ENCODE peak calls at places on chromosomes 6 and 20, in ten cellular contexts. One of them, this sample, is unnamed.

GRCh38 chr6:142846883-142847287 is 98.1 kb downstream of the HIVEP2 start:
- DNase-seq in heart right ventricle: peak
- DNase-seq in psoas muscle: peak
- DNase-seq in CD8-positive, alpha-beta T cell: no peak
- DNase-seq in A549: no peak
- DNase-seq in esophagus squamous epithelium: no peak
- DNase-seq in hepatocyte: peak
- DNase-seq in H9: no peak
- DNase-seq in neural progenitor cell: no peak
- DNase-seq in coronary artery: no peak
- DNase-seq in this sample: no peak

GRCh38 chr20:6767536-6768227 is at the start of gene BMP2:
- DNase-seq in heart right ventricle: peak
- DNase-seq in psoas muscle: peak
- DNase-seq in CD8-positive, alpha-beta T cell: no peak
- DNase-seq in A549: peak
- DNase-seq in esophagus squamous epithelium: no peak
- DNase-seq in hepatocyte: peak
- DNase-seq in H9: peak
- DNase-seq in neural progenitor cell: peak
- DNase-seq in coronary artery: peak
- DNase-seq in this sample: peak

GRCh38 chr6:24673625-24674024 is 6.7 kb downstream of the ACOT13 start:
- DNase-seq in heart right ventricle: no peak
- DNase-seq in psoas muscle: no peak
- DNase-seq in CD8-positive, alpha-beta T cell: no peak
- DNase-seq in A549: no peak
- DNase-seq in esophagus squamous epithelium: no peak
- DNase-seq in hepatocyte: no peak
- DNase-seq in H9: no peak
- DNase-seq in neural progenitor cell: peak
- DNase-seq in coronary artery: no peak
- DNase-seq in this sample: no peak

GRCh38 chr20:59178983-59179595 is 15.5 kb downstream of the ZNF831 start:
- DNase-seq in heart right ventricle: peak
- DNase-seq in psoas muscle: no peak
- DNase-seq in CD8-positive, alpha-beta T cell: peak
- DNase-seq in A549: no peak
- DNase-seq in esophagus squamous epithelium: no peak
- DNase-seq in hepatocyte: no peak
- DNase-seq in H9: no peak
- DNase-seq in neural progenitor cell: peak
- DNase-seq in coronary artery: no peak
- DNase-seq in this sample: no peak

GRCh38 chr20:39630215-39630614 is 668.1 kb downstream of the DHX35 start:
- DNase-seq in heart right ventricle: no peak
- DNase-seq in psoas muscle: no peak
- DNase-seq in CD8-positive, alpha-beta T cell: no peak
- DNase-seq in A549: no peak
- DNase-seq in esophagus squamous epithelium: no peak
- DNase-seq in hepatocyte: peak
- DNase-seq in H9: no peak
- DNase-seq in neural progenitor cell: no peak
- DNase-seq in coronary artery: no peak
- DNase-seq in this sample: no peak

GRCh38 chr6:84467296-84467695 is 239.9 kb upstream of the CEP162 start:
- DNase-seq in heart right ventricle: no peak
- DNase-seq in psoas muscle: no peak
- DNase-seq in CD8-positive, alpha-beta T cell: no peak
- DNase-seq in A549: peak
- DNase-seq in esophagus squamous epithelium: no peak
- DNase-seq in hepatocyte: no peak
- DNase-seq in H9: no peak
- DNase-seq in neural progenitor cell: no peak
- DNase-seq in coronary artery: no peak
- DNase-seq in this sample: no peak

GRCh38 chr6:85866373-85866740 is 223.7 kb upstream of the SYNCRIP start:
- DNase-seq in heart right ventricle: no peak
- DNase-seq in psoas muscle: no peak
- DNase-seq in CD8-positive, alpha-beta T cell: no peak
- DNase-seq in A549: no peak
- DNase-seq in esophagus squamous epithelium: no peak
- DNase-seq in hepatocyte: no peak
- DNase-seq in H9: no peak
- DNase-seq in neural progenitor cell: no peak
- DNase-seq in coronary artery: no peak
- DNase-seq in this sample: no peak

GRCh38 chr20:25280051-25280573 is 32.2 kb downstream of the PYGB start:
- DNase-seq in heart right ventricle: peak
- DNase-seq in psoas muscle: peak
- DNase-seq in CD8-positive, alpha-beta T cell: no peak
- DNase-seq in A549: no peak
- DNase-seq in esophagus squamous epithelium: no peak
- DNase-seq in hepatocyte: no peak
- DNase-seq in H9: no peak
- DNase-seq in neural progenitor cell: no peak
- DNase-seq in coronary artery: no peak
- DNase-seq in this sample: peak

GRCh38 chr6:12371641-12372146 is 81.5 kb downstream of the EDN1 start:
- DNase-seq in heart right ventricle: no peak
- DNase-seq in psoas muscle: no peak
- DNase-seq in CD8-positive, alpha-beta T cell: no peak
- DNase-seq in A549: peak
- DNase-seq in esophagus squamous epithelium: no peak
- DNase-seq in hepatocyte: peak
- DNase-seq in H9: no peak
- DNase-seq in neural progenitor cell: no peak
- DNase-seq in coronary artery: no peak
- DNase-seq in this sample: peak

GRCh38 chr20:47102629-47103028 is 208.0 kb downstream of the EYA2 start:
- DNase-seq in heart right ventricle: peak
- DNase-seq in psoas muscle: no peak
- DNase-seq in CD8-positive, alpha-beta T cell: no peak
- DNase-seq in A549: no peak
- DNase-seq in esophagus squamous epithelium: no peak
- DNase-seq in hepatocyte: no peak
- DNase-seq in H9: no peak
- DNase-seq in neural progenitor cell: no peak
- DNase-seq in coronary artery: no peak
- DNase-seq in this sample: no peak

GRCh38 chr6:41546866-41547798 is 951 bp downstream of the FOXP4 start:
- DNase-seq in heart right ventricle: no peak
- DNase-seq in psoas muscle: peak
- DNase-seq in CD8-positive, alpha-beta T cell: peak
- DNase-seq in A549: peak
- DNase-seq in esophagus squamous epithelium: no peak
- DNase-seq in hepatocyte: peak
- DNase-seq in H9: no peak
- DNase-seq in neural progenitor cell: peak
- DNase-seq in coronary artery: peak
- DNase-seq in this sample: peak

GRCh38 chr6:17525637-17526036 is 74.5 kb upstream of the FAM8A1 start:
- DNase-seq in heart right ventricle: no peak
- DNase-seq in psoas muscle: no peak
- DNase-seq in CD8-positive, alpha-beta T cell: no peak
- DNase-seq in A549: no peak
- DNase-seq in esophagus squamous epithelium: no peak
- DNase-seq in hepatocyte: no peak
- DNase-seq in H9: no peak
- DNase-seq in neural progenitor cell: no peak
- DNase-seq in coronary artery: no peak
- DNase-seq in this sample: no peak

GRCh38 chr6:18405477-18406293 is 18.5 kb downstream of the RNF144B start:
- DNase-seq in heart right ventricle: no peak
- DNase-seq in psoas muscle: no peak
- DNase-seq in CD8-positive, alpha-beta T cell: no peak
- DNase-seq in A549: peak
- DNase-seq in esophagus squamous epithelium: no peak
- DNase-seq in hepatocyte: peak
- DNase-seq in H9: no peak
- DNase-seq in neural progenitor cell: no peak
- DNase-seq in coronary artery: no peak
- DNase-seq in this sample: no peak

GRCh38 chr6:136607204-136607931 is 57.1 kb upstream of the MAP7 start:
- DNase-seq in heart right ventricle: no peak
- DNase-seq in psoas muscle: no peak
- DNase-seq in CD8-positive, alpha-beta T cell: no peak
- DNase-seq in A549: no peak
- DNase-seq in esophagus squamous epithelium: no peak
- DNase-seq in hepatocyte: no peak
- DNase-seq in H9: no peak
- DNase-seq in neural progenitor cell: no peak
- DNase-seq in coronary artery: no peak
- DNase-seq in this sample: no peak

GRCh38 chr6:41574002-41574401 is 27.8 kb downstream of the FOXP4 start:
- DNase-seq in heart right ventricle: no peak
- DNase-seq in psoas muscle: no peak
- DNase-seq in CD8-positive, alpha-beta T cell: no peak
- DNase-seq in A549: no peak
- DNase-seq in esophagus squamous epithelium: no peak
- DNase-seq in hepatocyte: no peak
- DNase-seq in H9: no peak
- DNase-seq in neural progenitor cell: no peak
- DNase-seq in coronary artery: no peak
- DNase-seq in this sample: no peak

GRCh38 chr6:31180500-31180899 is 10.0 kb upstream of the POU5F1 start:
- DNase-seq in heart right ventricle: peak
- DNase-seq in psoas muscle: peak
- DNase-seq in CD8-positive, alpha-beta T cell: peak
- DNase-seq in A549: no peak
- DNase-seq in esophagus squamous epithelium: no peak
- DNase-seq in hepatocyte: no peak
- DNase-seq in H9: peak
- DNase-seq in neural progenitor cell: no peak
- DNase-seq in coronary artery: no peak
- DNase-seq in this sample: peak

GRCh38 chr6:31187780-31188194 is 17.3 kb upstream of the POU5F1 start:
- DNase-seq in heart right ventricle: no peak
- DNase-seq in psoas muscle: no peak
- DNase-seq in CD8-positive, alpha-beta T cell: no peak
- DNase-seq in A549: no peak
- DNase-seq in esophagus squamous epithelium: no peak
- DNase-seq in hepatocyte: no peak
- DNase-seq in H9: no peak
- DNase-seq in neural progenitor cell: no peak
- DNase-seq in coronary artery: no peak
- DNase-seq in this sample: no peak

GRCh38 chr6:31190488-31190887 is 20.0 kb upstream of the POU5F1 start:
- DNase-seq in heart right ventricle: no peak
- DNase-seq in psoas muscle: no peak
- DNase-seq in CD8-positive, alpha-beta T cell: no peak
- DNase-seq in A549: no peak
- DNase-seq in esophagus squamous epithelium: no peak
- DNase-seq in hepatocyte: no peak
- DNase-seq in H9: no peak
- DNase-seq in neural progenitor cell: no peak
- DNase-seq in coronary artery: no peak
- DNase-seq in this sample: no peak

GRCh38 chr6:31186052-31186734 is 15.7 kb upstream of the POU5F1 start:
- DNase-seq in heart right ventricle: peak
- DNase-seq in psoas muscle: peak
- DNase-seq in CD8-positive, alpha-beta T cell: no peak
- DNase-seq in A549: no peak
- DNase-seq in esophagus squamous epithelium: no peak
- DNase-seq in hepatocyte: no peak
- DNase-seq in H9: no peak
- DNase-seq in neural progenitor cell: no peak
- DNase-seq in coronary artery: no peak
- DNase-seq in this sample: peak
- H3K27ac ChIP-seq in heart right ventricle: peak
- H3K27ac ChIP-seq in psoas muscle: peak
- H3K27ac ChIP-seq in CD8-positive, alpha-beta T cell: no peak
- H3K27ac ChIP-seq in A549: peak
- H3K27ac ChIP-seq in esophagus squamous epithelium: peak
- H3K27ac ChIP-seq in hepatocyte: no peak
- H3K27ac ChIP-seq in H9: no peak
- H3K27ac ChIP-seq in neural progenitor cell: no peak
- H3K27ac ChIP-seq in coronary artery: no peak
- H3K27ac ChIP-seq in this sample: peak

DNA sequence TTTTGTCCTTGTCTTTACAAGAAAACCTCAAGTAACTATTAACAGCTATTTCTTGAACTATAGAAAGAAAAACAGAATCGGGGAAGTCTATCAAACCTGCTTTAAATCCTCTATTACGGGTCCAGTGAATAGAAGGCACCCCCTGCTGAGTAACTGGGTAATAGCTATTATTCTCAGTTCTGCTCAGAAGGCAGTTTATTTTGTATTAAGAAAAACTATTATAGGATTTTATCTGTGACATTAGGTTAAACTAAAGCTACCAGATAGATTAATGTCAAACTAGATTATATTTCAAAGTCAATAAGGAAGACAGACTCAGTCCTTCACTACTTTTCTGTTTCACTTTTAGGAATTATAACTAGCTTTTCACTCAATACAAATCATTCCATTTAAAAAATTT is 93.7 kb downstream of the DST start:
- DNase-seq in heart right ventricle: no peak
- DNase-seq in psoas muscle: no peak
- DNase-seq in CD8-positive, alpha-beta T cell: no peak
- DNase-seq in A549: no peak
- DNase-seq in esophagus squamous epithelium: no peak
- DNase-seq in hepatocyte: no peak
- DNase-seq in H9: no peak
- DNase-seq in neural progenitor cell: peak
- DNase-seq in coronary artery: no peak
- DNase-seq in this sample: no peak
- H3K27ac ChIP-seq in heart right ventricle: peak
- H3K27ac ChIP-seq in psoas muscle: peak
- H3K27ac ChIP-seq in CD8-positive, alpha-beta T cell: no peak
- H3K27ac ChIP-seq in A549: no peak
- H3K27ac ChIP-seq in esophagus squamous epithelium: peak
- H3K27ac ChIP-seq in hepatocyte: peak
- H3K27ac ChIP-seq in H9: no peak
- H3K27ac ChIP-seq in neural progenitor cell: peak
- H3K27ac ChIP-seq in coronary artery: peak
- H3K27ac ChIP-seq in this sample: no peak

GRCh38 chr6:157611406-157611805 is 211.6 kb upstream of the SNX9 start:
- DNase-seq in heart right ventricle: no peak
- DNase-seq in psoas muscle: no peak
- DNase-seq in CD8-positive, alpha-beta T cell: no peak
- DNase-seq in A549: no peak
- DNase-seq in esophagus squamous epithelium: no peak
- DNase-seq in hepatocyte: no peak
- DNase-seq in H9: no peak
- DNase-seq in neural progenitor cell: no peak
- DNase-seq in coronary artery: no peak
- DNase-seq in this sample: no peak
- H3K27ac ChIP-seq in heart right ventricle: no peak
- H3K27ac ChIP-seq in psoas muscle: no peak
- H3K27ac ChIP-seq in CD8-positive, alpha-beta T cell: no peak
- H3K27ac ChIP-seq in A549: no peak
- H3K27ac ChIP-seq in esophagus squamous epithelium: no peak
- H3K27ac ChIP-seq in hepatocyte: no peak
- H3K27ac ChIP-seq in H9: no peak
- H3K27ac ChIP-seq in neural progenitor cell: no peak
- H3K27ac ChIP-seq in coronary artery: no peak
- H3K27ac ChIP-seq in this sample: no peak

DNA sequence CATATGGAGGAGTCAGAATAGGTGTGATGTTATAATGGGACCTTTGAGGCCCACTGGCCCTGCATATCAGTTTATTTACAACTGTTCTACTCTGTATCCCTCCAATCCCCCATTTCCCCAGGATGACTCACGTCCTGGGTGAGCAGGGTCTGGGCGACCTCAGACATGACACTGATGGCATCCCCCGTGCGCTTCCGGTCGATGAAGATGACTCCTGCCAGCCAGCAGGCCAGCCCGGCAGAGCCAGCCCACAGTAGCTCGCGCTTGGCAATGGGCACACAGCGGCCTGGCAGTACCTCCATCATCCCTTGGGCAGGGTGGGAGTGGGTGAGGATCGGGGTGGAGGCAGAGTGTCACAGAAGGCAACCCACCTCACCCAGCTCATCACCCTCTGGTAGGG is 5.6 kb downstream of the AGPAT1 start:
- DNase-seq in heart right ventricle: no peak
- DNase-seq in psoas muscle: no peak
- DNase-seq in CD8-positive, alpha-beta T cell: no peak
- DNase-seq in A549: no peak
- DNase-seq in esophagus squamous epithelium: no peak
- DNase-seq in hepatocyte: no peak
- DNase-seq in H9: no peak
- DNase-seq in neural progenitor cell: no peak
- DNase-seq in coronary artery: no peak
- DNase-seq in this sample: no peak
- H3K27ac ChIP-seq in heart right ventricle: no peak
- H3K27ac ChIP-seq in psoas muscle: no peak
- H3K27ac ChIP-seq in CD8-positive, alpha-beta T cell: no peak
- H3K27ac ChIP-seq in A549: no peak
- H3K27ac ChIP-seq in esophagus squamous epithelium: no peak
- H3K27ac ChIP-seq in hepatocyte: no peak
- H3K27ac ChIP-seq in H9: no peak
- H3K27ac ChIP-seq in neural progenitor cell: no peak
- H3K27ac ChIP-seq in coronary artery: no peak
- H3K27ac ChIP-seq in this sample: no peak